ENCODE peak calls at places on chromosomes 16 and 17, in six cellular contexts. C is tibial artery; Z is heart left ventricle; L is CD4-positive, CD25-positive, alpha-beta regulatory T cell; E is stomach; I is neural progenitor cell. F is an unnamed sample.

GRCh38 chr17:65345261-65346060 is 208.3 kb downstream of the RGS9 start:
- DNase-seq in C (no peak), Z (no peak), L (no peak), E (no peak), I (no peak), F (peak)

GRCh38 chr16:73192227-73192894 is 144.4 kb upstream of the ZFHX3 start:
- DNase-seq in C (no peak), Z (no peak), L (no peak), E (no peak), I (peak), F (no peak)

GRCh38 chr17:58991718-58992331 is 114.9 kb downstream of the TRIM37 start:
- DNase-seq in C (no peak), Z (no peak), L (no peak), E (peak), I (no peak), F (peak)

GRCh38 chr17:44006581-44007345 is 2.3 kb downstream of the NAGS start:
- DNase-seq in C (peak), Z (peak), L (peak), E (peak), I (peak), F (peak)

GRCh38 chr17:78759203-78759968 is 22.7 kb downstream of the CYTH1 start:
- DNase-seq in C (no peak), Z (peak), L (peak), E (peak), I (no peak), F (peak)

GRCh38 chr17:77245162-77245926 is 104.6 kb downstream of the SEC14L1 start:
- DNase-seq in C (no peak), Z (no peak), L (no peak), E (no peak), I (no peak), F (no peak)

GRCh38 chr17:38724337-38724988 is 5.7 kb upstream of the CISD3 start:
- DNase-seq in C (no peak), Z (peak), L (no peak), E (peak), I (no peak), F (no peak)

GRCh38 chr16:86029131-86029741 is 130.3 kb downstream of the IRF8 start:
- DNase-seq in C (peak), Z (peak), L (no peak), E (peak), I (no peak), F (peak)

GRCh38 chr17:73142763-73143395 is 21.9 kb upstream of the SSTR2 start:
- DNase-seq in C (no peak), Z (no peak), L (no peak), E (no peak), I (no peak), F (peak)

DNA sequence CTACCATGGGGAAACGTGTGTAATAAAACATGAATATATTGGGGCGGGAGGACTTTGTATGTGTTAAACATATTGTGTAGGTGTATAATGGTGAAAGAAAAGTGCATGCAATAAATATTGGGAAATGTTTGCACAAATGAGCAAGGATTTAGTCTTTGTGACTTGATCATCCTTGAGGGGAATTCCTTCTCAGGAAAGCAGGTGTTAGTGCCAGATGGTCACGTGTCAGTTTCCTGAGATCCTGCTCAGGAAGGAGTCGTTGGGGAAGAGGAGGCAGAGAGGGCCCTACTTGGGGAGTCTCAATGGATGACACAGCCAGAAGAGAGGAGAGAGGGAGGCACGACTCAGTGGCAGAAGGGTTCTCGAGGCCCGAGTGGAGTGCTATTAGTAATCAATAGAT is 53.2 kb downstream of the MSI2 start:
- DNase-seq in C (no peak), Z (no peak), L (no peak), E (no peak), I (no peak), F (no peak)
- H3K27ac ChIP-seq in C (no peak), Z (no peak), L (no peak), E (no peak), I (peak), F (no peak)

GRCh38 chr16:84983308-84983707 is 28.0 kb downstream of the ZDHHC7 start:
- DNase-seq in C (no peak), Z (no peak), L (no peak), E (no peak), I (no peak), F (no peak)

GRCh38 chr16:84982434-84982833 is 28.9 kb downstream of the ZDHHC7 start:
- DNase-seq in C (no peak), Z (peak), L (no peak), E (peak), I (no peak), F (no peak)

GRCh38 chr16:84986102-84986501 is 25.2 kb downstream of the ZDHHC7 start:
- DNase-seq in C (no peak), Z (no peak), L (no peak), E (peak), I (no peak), F (no peak)

GRCh38 chr16:84986879-84987278 is 24.5 kb downstream of the ZDHHC7 start:
- DNase-seq in C (no peak), Z (no peak), L (no peak), E (no peak), I (no peak), F (no peak)

GRCh38 chr16:84985079-84986065 is 26.0 kb downstream of the ZDHHC7 start:
- DNase-seq in C (peak), Z (no peak), L (no peak), E (no peak), I (no peak), F (peak)
- H3K27ac ChIP-seq in C (peak), Z (no peak), L (no peak), E (peak), I (no peak), F (peak)

GRCh38 chr16:21626659-21627277 is 25.6 kb downstream of the IGSF6 start:
- DNase-seq in C (no peak), Z (no peak), L (no peak), E (no peak), I (no peak), F (peak)
- H3K27ac ChIP-seq in C (no peak), Z (no peak), L (peak), E (no peak), I (no peak), F (peak)

DNA sequence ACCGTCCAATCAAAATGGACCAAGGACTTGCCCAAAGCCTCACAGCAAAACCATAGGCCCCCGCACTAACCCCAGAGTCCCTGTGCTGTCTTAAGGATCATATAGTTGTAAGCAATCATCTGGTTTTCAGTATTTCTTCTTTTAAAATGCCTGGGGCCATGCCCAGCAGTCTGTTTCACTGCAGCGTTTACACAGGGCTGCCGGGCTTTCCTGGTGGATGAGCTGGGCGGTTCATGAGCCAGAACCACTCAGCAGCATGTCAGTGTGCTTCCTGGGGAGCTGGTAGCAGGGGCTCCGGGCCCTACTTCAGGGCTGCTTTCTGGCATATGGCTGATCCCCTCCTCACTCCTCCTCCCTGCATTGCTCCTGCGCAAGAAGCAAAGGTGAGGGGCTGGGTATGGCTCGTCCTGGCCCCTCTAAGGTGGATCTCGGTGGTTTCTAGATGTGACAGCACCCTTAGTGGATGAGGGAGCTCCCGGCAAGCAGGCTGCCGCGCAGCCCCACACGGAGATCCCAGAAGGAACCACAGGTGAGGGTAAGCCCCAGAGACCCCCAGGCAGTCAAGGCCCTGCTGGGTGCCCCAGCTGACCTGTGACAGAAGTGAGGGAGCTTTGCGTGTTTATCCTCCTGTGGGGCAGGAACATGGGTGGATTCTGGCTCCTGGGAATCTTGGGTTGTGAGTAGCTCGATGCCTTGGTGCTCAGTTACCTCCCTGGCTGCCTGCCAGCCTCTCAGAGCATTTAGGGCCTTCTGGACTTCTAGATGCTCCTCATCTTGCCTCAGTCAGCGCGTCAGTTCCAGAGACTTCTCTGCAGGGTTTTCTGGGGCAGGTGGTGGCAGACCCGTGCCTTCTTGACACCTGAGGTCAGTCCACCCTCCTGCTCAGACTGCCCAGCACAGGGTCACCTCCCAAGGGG is 24.8 kb upstream of the STH start:
- DNase-seq in C (no peak), Z (no peak), L (no peak), E (no peak), I (no peak), F (no peak)
- H3K27ac ChIP-seq in C (no peak), Z (no peak), L (no peak), E (no peak), I (no peak), F (no peak)

DNA sequence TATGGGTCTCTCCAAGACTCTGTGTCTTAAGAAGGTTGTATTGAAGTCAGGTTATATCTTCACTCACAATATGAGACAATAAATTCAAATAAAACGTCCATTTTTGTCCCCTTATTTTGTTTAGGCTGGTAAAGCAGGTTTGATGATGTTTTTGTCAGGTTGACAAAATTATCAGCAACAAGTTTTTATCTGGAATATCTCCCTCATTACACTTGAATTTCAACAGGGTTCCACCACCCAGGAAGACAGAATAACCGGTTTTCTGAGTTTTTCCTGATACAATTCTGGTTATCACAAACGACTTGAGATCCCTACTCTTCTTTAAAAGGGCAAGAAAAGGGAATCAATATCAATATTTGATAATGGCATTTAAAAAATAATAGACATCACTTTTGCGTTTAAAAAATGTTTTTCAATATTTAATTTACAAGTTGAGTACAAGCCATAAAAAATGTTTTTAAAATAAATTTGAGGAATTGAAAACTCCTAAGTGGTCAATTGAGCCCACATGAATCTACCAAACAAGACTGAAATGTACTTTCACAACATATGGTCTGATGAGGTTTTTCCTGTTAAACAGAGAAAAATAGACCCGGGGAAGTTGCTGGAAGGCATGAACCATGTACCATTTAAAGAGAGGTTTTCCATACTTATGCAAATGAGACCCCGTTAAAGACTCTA is 1.4 kb upstream of the ATP6V0A1 start:
- DNase-seq in C (no peak), Z (no peak), L (no peak), E (no peak), I (no peak), F (no peak)
- H3K27ac ChIP-seq in C (peak), Z (peak), L (peak), E (peak), I (no peak), F (no peak)

DNA sequence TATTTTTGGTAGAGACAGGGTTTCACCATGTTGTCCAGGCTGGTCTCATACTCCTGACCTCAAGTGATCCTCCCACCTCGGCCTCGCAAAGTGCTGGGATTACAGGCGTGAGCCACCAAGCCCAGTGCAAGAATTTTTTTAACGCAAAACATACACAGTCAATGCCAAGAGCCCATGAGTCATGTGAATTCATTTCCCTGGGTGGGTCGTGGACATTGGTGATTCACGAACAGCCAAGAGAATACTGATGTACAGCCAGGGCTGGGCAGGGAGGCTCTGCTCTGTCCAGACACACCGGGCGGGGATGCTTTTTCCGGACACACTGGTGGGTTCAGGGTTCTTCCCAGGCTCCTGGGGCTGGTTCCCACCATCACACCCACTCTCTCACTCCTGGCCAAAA is 17.7 kb downstream of the SLC38A8 start:
- DNase-seq in C (no peak), Z (no peak), L (no peak), E (no peak), I (no peak), F (peak)
- H3K27ac ChIP-seq in C (no peak), Z (no peak), L (no peak), E (no peak), I (no peak), F (no peak)

GRCh38 chr16:81834868-81835267 is 55.8 kb downstream of the PLCG2 start:
- DNase-seq in C (no peak), Z (no peak), L (no peak), E (no peak), I (no peak), F (no peak)

GRCh38 chr16:81836279-81837054 is 57.4 kb downstream of the PLCG2 start:
- DNase-seq in C (no peak), Z (no peak), L (no peak), E (no peak), I (no peak), F (no peak)

GRCh38 chr16:81838794-81839193 is 59.7 kb downstream of the PLCG2 start:
- DNase-seq in C (no peak), Z (no peak), L (no peak), E (no peak), I (no peak), F (peak)

GRCh38 chr16:81833751-81834150 is 54.7 kb downstream of the PLCG2 start:
- DNase-seq in C (no peak), Z (no peak), L (no peak), E (no peak), I (no peak), F (no peak)

DNA sequence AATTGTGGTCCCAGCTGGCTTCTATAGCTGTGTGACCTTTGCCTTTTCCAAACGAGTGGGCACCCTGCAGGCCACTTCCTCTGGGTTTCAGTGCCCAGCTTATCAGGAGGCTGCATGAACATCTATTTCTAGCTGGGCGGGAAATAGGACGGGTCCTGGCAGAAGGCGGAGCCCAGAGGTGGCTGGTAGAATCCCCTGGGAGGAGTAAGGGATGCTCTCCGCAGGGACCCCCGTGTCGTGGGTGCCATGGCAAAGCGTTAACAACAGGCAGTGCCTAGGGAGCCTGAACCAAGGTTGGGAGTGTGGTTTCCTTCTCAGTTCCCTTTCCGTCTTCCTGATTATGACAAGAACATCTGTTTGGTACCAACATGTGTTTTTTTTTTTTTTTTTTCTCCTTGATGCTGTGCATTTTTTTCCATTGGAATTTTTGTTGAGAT is 58.2 kb downstream of the PLCG2 start:
- DNase-seq in C (no peak), Z (no peak), L (no peak), E (no peak), I (no peak), F (no peak)
- H3K27ac ChIP-seq in C (no peak), Z (no peak), L (no peak), E (no peak), I (no peak), F (no peak)

DNA sequence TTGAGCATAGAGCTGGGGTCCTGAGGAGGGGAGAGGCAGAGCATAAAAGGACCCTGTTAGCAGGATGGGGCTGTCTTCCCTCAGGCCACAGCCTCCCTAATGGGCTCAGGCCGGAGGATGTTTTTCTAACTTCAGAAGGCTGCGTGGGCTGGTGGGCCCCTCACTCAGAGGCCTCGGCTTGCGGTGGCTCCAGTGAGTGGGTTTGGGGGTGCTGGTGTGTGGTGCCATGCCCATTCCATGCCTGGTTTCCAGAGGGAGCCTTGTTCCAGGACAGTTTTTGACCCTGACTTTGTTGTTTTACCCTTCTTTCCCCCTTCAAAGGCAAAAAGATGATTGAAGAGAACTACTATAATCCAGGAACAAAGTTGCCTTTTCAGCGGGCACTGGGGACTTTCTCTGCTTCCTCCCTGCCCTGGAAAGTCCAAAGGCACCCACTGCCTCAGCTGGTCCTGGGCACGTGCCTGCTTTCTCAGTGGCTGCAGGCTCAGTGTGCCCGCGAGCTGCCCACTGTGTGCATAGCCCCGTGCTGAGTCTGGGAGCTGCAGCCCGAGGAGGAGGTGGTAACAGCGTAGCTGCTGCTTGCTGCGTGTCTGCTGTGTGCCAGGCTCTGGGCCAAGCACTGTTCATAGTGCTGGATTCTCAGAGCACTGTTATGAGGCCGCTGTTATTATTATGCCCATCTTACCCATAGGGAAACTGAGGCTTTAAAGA is 11.8 kb downstream of the NKD1 start:
- DNase-seq in C (no peak), Z (no peak), L (no peak), E (no peak), I (no peak), F (no peak)
- H3K27ac ChIP-seq in C (no peak), Z (no peak), L (no peak), E (no peak), I (no peak), F (no peak)

F was measured in brain microvascular endothelial cell.